ENCODE peak calls at places on chromosomes 4 and X, in ten cellular contexts. E is AG04449, Q is left ventricle myocardium inferior, F is AG10803, R is fibroblast of pulmonary artery, N is lower lobe of right lung, S is HepG2, A is MM.1S, L is foreskin fibroblast, H is adipocyte. X is an unnamed sample.

GRCh38 chr4:98522603-98523395 is 135.6 kb downstream of the TSPAN5 start:
- DNase-seq in E (peak), Q (no peak), F (peak), R (peak), N (no peak), S (peak), A (no peak), L (peak), H (peak), X (no peak)

GRCh38 chr4:18021470-18021719 is 160 bp downstream of the LCORL start:
- DNase-seq in E (no peak), Q (no peak), F (no peak), R (no peak), N (no peak), S (no peak), A (no peak), L (no peak), H (no peak), X (no peak)

GRCh38 chrX:7654316-7654715 is 188.7 kb upstream of the VCX start:
- DNase-seq in E (no peak), Q (no peak), F (no peak), R (no peak), N (no peak), S (no peak), A (peak), L (no peak), H (no peak), X (no peak)

GRCh38 chrX:3435057-3435456 is 88.6 kb upstream of the MXRA5 start:
- DNase-seq in E (no peak), Q (no peak), F (no peak), R (no peak), N (no peak), S (no peak), A (no peak), L (no peak), H (no peak), X (no peak)

GRCh38 chr4:8143392-8144140 is 15.0 kb downstream of the ABLIM2 start:
- DNase-seq in E (no peak), Q (no peak), F (no peak), R (no peak), N (no peak), S (no peak), A (no peak), L (no peak), H (no peak), X (no peak)

GRCh38 chr4:159937595-159937994 is 834.7 kb downstream of the RAPGEF2 start:
- DNase-seq in E (no peak), Q (no peak), F (no peak), R (no peak), N (no peak), S (no peak), A (no peak), L (no peak), H (no peak), X (no peak)

GRCh38 chr4:123555500-123556273 is 159.1 kb downstream of the SPRY1 start:
- DNase-seq in E (peak), Q (peak), F (peak), R (peak), N (peak), S (peak), A (no peak), L (peak), H (peak), X (no peak)

GRCh38 chr4:53510316-53510715 is 81.0 kb downstream of the LNX1 start:
- DNase-seq in E (no peak), Q (no peak), F (peak), R (peak), N (no peak), S (no peak), A (no peak), L (no peak), H (peak), X (no peak)

GRCh38 chr4:1459664-1460511 is 53.6 kb upstream of the NKX1-1 start:
- DNase-seq in E (no peak), Q (no peak), F (no peak), R (no peak), N (peak), S (no peak), A (no peak), L (no peak), H (no peak), X (no peak)

GRCh38 chr4:105306158-105306781 is 159.6 kb downstream of the TET2 start:
- DNase-seq in E (no peak), Q (no peak), F (no peak), R (peak), N (no peak), S (no peak), A (peak), L (no peak), H (no peak), X (no peak)

GRCh38 chr4:137310593-137311490 is 221.5 kb downstream of the PCDH18 start:
- DNase-seq in E (peak), Q (no peak), F (peak), R (peak), N (no peak), S (no peak), A (no peak), L (peak), H (peak), X (no peak)

GRCh38 chrX:114962209-114962608 is 55.2 kb downstream of the IL13RA2 start:
- DNase-seq in E (no peak), Q (no peak), F (no peak), R (no peak), N (no peak), S (no peak), A (no peak), L (no peak), H (no peak), X (no peak)

GRCh38 chr4:76690091-76690905 is 207.6 kb downstream of the SOWAHB start:
- DNase-seq in E (no peak), Q (no peak), F (peak), R (no peak), N (no peak), S (no peak), A (no peak), L (peak), H (peak), X (no peak)

GRCh38 chrX:45524296-45524695 is 323.6 kb upstream of the DIPK2B start:
- DNase-seq in E (no peak), Q (no peak), F (peak), R (peak), N (no peak), S (no peak), A (no peak), L (peak), H (no peak), X (no peak)

GRCh38 chrX:133544105-133544504 is 128.8 kb upstream of the GPC4 start:
- DNase-seq in E (no peak), Q (no peak), F (peak), R (peak), N (no peak), S (peak), A (no peak), L (peak), H (peak), X (no peak)

GRCh38 chr4:4575284-4576211 is 33.7 kb upstream of the STX18 start:
- DNase-seq in E (no peak), Q (peak), F (peak), R (peak), N (peak), S (no peak), A (peak), L (peak), H (peak), X (no peak)

GRCh38 chrX:14697453-14697852 is 168.1 kb downstream of the GLRA2 start:
- DNase-seq in E (no peak), Q (no peak), F (no peak), R (peak), N (no peak), S (peak), A (peak), L (peak), H (peak), X (no peak)

GRCh38 chr4:105662935-105663675 is 45.4 kb downstream of the INTS12 start:
- DNase-seq in E (no peak), Q (no peak), F (no peak), R (no peak), N (no peak), S (no peak), A (peak), L (no peak), H (no peak), X (no peak)

GRCh38 chr4:75099321-75099720 is 166.4 kb downstream of the PARM1 start:
- DNase-seq in E (no peak), Q (no peak), F (no peak), R (no peak), N (no peak), S (no peak), A (peak), L (no peak), H (no peak), X (no peak)

GRCh38 chr4:2259036-2259540 is 2.8 kb downstream of the MXD4 start:
- DNase-seq in E (no peak), Q (peak), F (no peak), R (no peak), N (peak), S (no peak), A (no peak), L (no peak), H (no peak), X (no peak)

GRCh38 chr4:164748375-164748774 is 5.6 kb upstream of the SMIM31 start:
- DNase-seq in E (no peak), Q (no peak), F (peak), R (peak), N (no peak), S (peak), A (peak), L (peak), H (peak), X (peak)

GRCh38 chr4:18579222-18579621 is 557.7 kb upstream of the LCORL start:
- DNase-seq in E (no peak), Q (no peak), F (no peak), R (no peak), N (no peak), S (no peak), A (no peak), L (no peak), H (no peak), X (no peak)

GRCh38 chr4:7190668-7191545 is 1.4 kb upstream of the SORCS2 start:
- DNase-seq in E (no peak), Q (no peak), F (no peak), R (no peak), N (peak), S (no peak), A (no peak), L (no peak), H (no peak), X (no peak)

GRCh38 chrX:17590892-17591740 is 146.2 kb upstream of the SCML1 start:
- DNase-seq in E (no peak), Q (peak), F (peak), R (peak), N (peak), S (peak), A (peak), L (peak), H (peak), X (peak)

GRCh38 chr4:39151120-39151713 is 31.1 kb upstream of the WDR19 start:
- DNase-seq in E (no peak), Q (no peak), F (peak), R (peak), N (no peak), S (no peak), A (no peak), L (peak), H (peak), X (no peak)

GRCh38 chr4:75498041-75498440 is 16.2 kb downstream of the RCHY1 start:
- DNase-seq in E (no peak), Q (no peak), F (no peak), R (no peak), N (no peak), S (no peak), A (no peak), L (no peak), H (no peak), X (no peak)

GRCh38 chr4:8079916-8080753 is 78.5 kb downstream of the ABLIM2 start:
- DNase-seq in E (no peak), Q (peak), F (no peak), R (no peak), N (peak), S (no peak), A (no peak), L (no peak), H (no peak), X (no peak)

GRCh38 chr4:42278709-42279324 is 118.5 kb upstream of the SHISA3 start:
- DNase-seq in E (no peak), Q (no peak), F (no peak), R (no peak), N (no peak), S (no peak), A (no peak), L (no peak), H (no peak), X (no peak)

GRCh38 chrX:120517936-120518335 is 42.8 kb downstream of the CUL4B start:
- DNase-seq in E (peak), Q (no peak), F (peak), R (peak), N (no peak), S (no peak), A (no peak), L (peak), H (peak), X (no peak)

GRCh38 chrX:100600769-100601168 is 16.0 kb downstream of the TNMD start:
- DNase-seq in E (no peak), Q (no peak), F (no peak), R (no peak), N (no peak), S (no peak), A (peak), L (no peak), H (no peak), X (no peak)
- H3K4me3 ChIP-seq in E (no peak), Q (no peak), F (no peak), R (no peak), N (no peak), S (no peak), A (no peak), L (no peak), H (no peak), X (no peak)

GRCh38 chr4:22970665-22971064 is 277.9 kb downstream of the GBA3 start:
- DNase-seq in E (no peak), Q (no peak), F (no peak), R (no peak), N (no peak), S (no peak), A (no peak), L (no peak), H (no peak), X (no peak)

GRCh38 chr4:22969314-22969896 is 276.7 kb downstream of the GBA3 start:
- DNase-seq in E (peak), Q (no peak), F (peak), R (peak), N (no peak), S (peak), A (no peak), L (peak), H (no peak), X (no peak)
- H3K4me3 ChIP-seq in E (no peak), Q (no peak), F (no peak), R (no peak), N (no peak), S (no peak), A (no peak), L (no peak), H (no peak), X (no peak)

GRCh38 chrX:75113664-75114063 is 42.4 kb downstream of the ABCB7 start:
- DNase-seq in E (no peak), Q (no peak), F (no peak), R (no peak), N (no peak), S (no peak), A (no peak), L (no peak), H (no peak), X (no peak)

GRCh38 chrX:75115707-75116413 is 40.2 kb downstream of the ABCB7 start:
- DNase-seq in E (no peak), Q (no peak), F (no peak), R (no peak), N (no peak), S (no peak), A (no peak), L (no peak), H (no peak), X (no peak)

GRCh38 chrX:75118296-75118695 is 37.8 kb downstream of the ABCB7 start:
- DNase-seq in E (no peak), Q (no peak), F (peak), R (no peak), N (no peak), S (no peak), A (no peak), L (peak), H (peak), X (no peak)

DNA sequence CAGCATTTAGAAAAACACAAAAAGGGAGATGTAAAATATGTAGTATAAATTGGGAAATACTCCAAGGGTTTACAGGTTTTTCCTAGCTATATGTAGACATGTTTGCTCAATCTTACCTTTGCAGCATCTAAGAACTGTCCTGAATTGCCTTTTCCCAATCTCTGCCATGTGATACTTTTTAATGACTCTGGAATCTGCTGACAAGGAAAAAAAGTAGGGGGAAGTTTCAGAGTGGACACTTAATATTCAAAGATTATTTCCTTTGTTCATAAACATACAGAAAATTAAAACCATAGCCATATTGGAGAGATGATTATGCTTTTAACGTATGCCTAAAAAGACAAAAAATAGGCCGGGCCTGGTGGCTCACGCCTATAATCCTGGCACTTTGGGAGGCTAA is 41.4 kb downstream of the ABCB7 start:
- DNase-seq in E (no peak), Q (no peak), F (no peak), R (no peak), N (no peak), S (no peak), A (no peak), L (no peak), H (no peak), X (no peak)
- H3K4me3 ChIP-seq in E (no peak), Q (no peak), F (no peak), R (no peak), N (no peak), S (no peak), A (no peak), L (no peak), H (no peak), X (no peak)

GRCh38 chr4:92304636-92305035 is 870 bp downstream of the GRID2 start:
- DNase-seq in E (no peak), Q (no peak), F (no peak), R (peak), N (no peak), S (no peak), A (no peak), L (peak), H (peak), X (no peak)

GRCh38 chr4:92304073-92304472 is 307 bp downstream of the GRID2 start:
- DNase-seq in E (no peak), Q (no peak), F (no peak), R (peak), N (no peak), S (no peak), A (no peak), L (peak), H (peak), X (no peak)

GRCh38 chr4:92303621-92304027 is at the start of gene GRID2:
- DNase-seq in E (no peak), Q (no peak), F (no peak), R (peak), N (no peak), S (no peak), A (no peak), L (peak), H (peak), X (no peak)

GRCh38 chr4:92305878-92306520 is 2.2 kb downstream of the GRID2 start:
- DNase-seq in E (no peak), Q (no peak), F (no peak), R (no peak), N (no peak), S (no peak), A (no peak), L (no peak), H (no peak), X (no peak)

GRCh38 chr4:92305148-92305877 is 1.5 kb downstream of the GRID2 start:
- DNase-seq in E (no peak), Q (peak), F (peak), R (peak), N (peak), S (no peak), A (peak), L (peak), H (peak), X (no peak)
- H3K4me3 ChIP-seq in E (peak), Q (peak), F (no peak), R (peak), N (peak), S (no peak), A (peak), L (no peak), H (peak), X (no peak)

DNA sequence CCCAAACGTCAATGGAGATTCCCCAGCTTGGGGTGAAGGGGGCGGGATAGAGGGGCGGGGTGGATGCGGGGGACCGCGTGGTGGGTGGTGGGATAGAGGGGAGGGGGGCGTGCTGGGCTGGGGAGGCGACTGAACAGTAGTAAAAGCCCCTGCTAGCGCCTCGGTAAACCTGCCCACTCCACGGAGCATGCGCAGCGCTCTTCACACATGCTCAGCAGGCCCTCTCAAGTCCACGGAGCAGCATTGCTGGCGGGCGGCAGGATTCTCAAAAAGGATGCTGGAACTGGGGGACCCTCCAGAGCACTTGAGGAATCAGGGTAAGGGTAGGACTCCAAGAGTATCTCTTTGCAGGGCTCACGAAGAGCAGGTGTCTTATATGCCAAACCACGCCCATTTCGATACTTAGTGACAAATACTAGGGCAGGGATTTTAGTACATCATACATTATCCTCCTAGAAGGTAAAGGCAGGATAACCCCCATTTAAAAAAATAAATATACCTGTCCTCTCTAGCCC is 378 bp upstream of the RPS6KA6 start:
- DNase-seq in E (no peak), Q (peak), F (peak), R (peak), N (peak), S (no peak), A (peak), L (peak), H (peak), X (no peak)
- H3K4me3 ChIP-seq in E (peak), Q (peak), F (peak), R (peak), N (peak), S (no peak), A (peak), L (peak), H (peak), X (no peak)

GRCh38 chr4:28075557-28075956 is 1214.9 kb downstream of the STIM2 start:
- DNase-seq in E (no peak), Q (no peak), F (no peak), R (no peak), N (no peak), S (no peak), A (no peak), L (no peak), H (no peak), X (no peak)
- H3K4me3 ChIP-seq in E (no peak), Q (no peak), F (no peak), R (no peak), N (no peak), S (no peak), A (no peak), L (no peak), H (no peak), X (no peak)

DNA sequence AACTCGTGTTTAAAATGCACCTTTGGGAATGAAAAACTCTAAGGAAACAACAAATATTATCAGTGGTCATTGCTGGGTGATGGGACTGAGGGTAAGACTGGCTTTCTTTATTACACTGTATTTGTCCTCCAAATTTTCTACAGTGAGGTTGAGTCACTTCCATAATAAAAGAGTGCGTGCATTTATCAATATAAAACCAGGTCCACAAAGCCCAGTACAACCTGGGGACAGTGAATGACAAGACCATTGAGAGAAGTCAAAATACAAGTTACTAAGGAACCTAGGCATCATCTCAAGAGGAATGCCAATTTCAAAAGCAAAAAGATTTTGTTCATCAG is 76.4 kb downstream of the MAGED4 start:
- DNase-seq in E (no peak), Q (no peak), F (no peak), R (no peak), N (no peak), S (no peak), A (no peak), L (no peak), H (no peak), X (no peak)
- H3K4me3 ChIP-seq in E (peak), Q (peak), F (peak), R (peak), N (peak), S (no peak), A (peak), L (peak), H (peak), X (no peak)